ENCODE peak calls at places on chromosome 22, in ten cellular contexts. One of them, this sample, is unnamed. For H3K4me1 and H3K27me3, the result is how much of the 10 kb centered on the place peaks cover.

GRCh38 chr22:44550666-44551491 is 52.8 kb upstream of the RTL6 start:
- DNase-seq in neural progenitor cell: no peak
- DNase-seq in psoas muscle: peak
- DNase-seq in fibroblast of lung: peak
- DNase-seq in neuronal stem cell: no peak
- DNase-seq in aorta: no peak
- DNase-seq in GM23248: peak
- DNase-seq in lower lobe of right lung: peak
- DNase-seq in pancreas: no peak
- DNase-seq in spleen: no peak
- DNase-seq in this sample: peak

GRCh38 chr22:45231293-45231692 is 9.4 kb downstream of the KIAA0930 start:
- DNase-seq in neural progenitor cell: no peak
- DNase-seq in psoas muscle: no peak
- DNase-seq in fibroblast of lung: no peak
- DNase-seq in neuronal stem cell: no peak
- DNase-seq in aorta: no peak
- DNase-seq in GM23248: no peak
- DNase-seq in lower lobe of right lung: no peak
- DNase-seq in pancreas: no peak
- DNase-seq in spleen: no peak
- DNase-seq in this sample: no peak

GRCh38 chr22:19815093-19815822 is 39.4 kb downstream of the GNB1L start:
- DNase-seq in neural progenitor cell: no peak
- DNase-seq in psoas muscle: no peak
- DNase-seq in fibroblast of lung: no peak
- DNase-seq in neuronal stem cell: no peak
- DNase-seq in aorta: no peak
- DNase-seq in GM23248: peak
- DNase-seq in lower lobe of right lung: no peak
- DNase-seq in pancreas: no peak
- DNase-seq in spleen: no peak
- DNase-seq in this sample: no peak

GRCh38 chr22:44243761-44244160 is 63.0 kb downstream of the PARVG start:
- DNase-seq in neural progenitor cell: no peak
- DNase-seq in psoas muscle: no peak
- DNase-seq in fibroblast of lung: no peak
- DNase-seq in neuronal stem cell: no peak
- DNase-seq in aorta: no peak
- DNase-seq in GM23248: no peak
- DNase-seq in lower lobe of right lung: no peak
- DNase-seq in pancreas: no peak
- DNase-seq in spleen: no peak
- DNase-seq in this sample: no peak

GRCh38 chr22:49233507-49234100 is 594.1 kb downstream of the BRD1 start:
- DNase-seq in neural progenitor cell: no peak
- DNase-seq in psoas muscle: no peak
- DNase-seq in fibroblast of lung: no peak
- DNase-seq in neuronal stem cell: no peak
- DNase-seq in aorta: no peak
- DNase-seq in GM23248: no peak
- DNase-seq in lower lobe of right lung: no peak
- DNase-seq in pancreas: no peak
- DNase-seq in spleen: no peak
- DNase-seq in this sample: no peak

GRCh38 chr22:19635644-19636043 is 78.7 kb upstream of the SEPTIN5 start:
- DNase-seq in neural progenitor cell: no peak
- DNase-seq in psoas muscle: no peak
- DNase-seq in fibroblast of lung: no peak
- DNase-seq in neuronal stem cell: no peak
- DNase-seq in aorta: no peak
- DNase-seq in GM23248: no peak
- DNase-seq in lower lobe of right lung: no peak
- DNase-seq in pancreas: no peak
- DNase-seq in spleen: no peak
- DNase-seq in this sample: no peak

GRCh38 chr22:41204992-41205900 is at the start of gene L3MBTL2:
- DNase-seq in neural progenitor cell: peak
- DNase-seq in psoas muscle: peak
- DNase-seq in fibroblast of lung: peak
- DNase-seq in neuronal stem cell: peak
- DNase-seq in aorta: peak
- DNase-seq in GM23248: peak
- DNase-seq in lower lobe of right lung: peak
- DNase-seq in pancreas: peak
- DNase-seq in spleen: peak
- DNase-seq in this sample: peak

GRCh38 chr22:33875316-33875715 is 45.0 kb downstream of the LARGE1 start:
- DNase-seq in neural progenitor cell: no peak
- DNase-seq in psoas muscle: peak
- DNase-seq in fibroblast of lung: no peak
- DNase-seq in neuronal stem cell: no peak
- DNase-seq in aorta: no peak
- DNase-seq in GM23248: no peak
- DNase-seq in lower lobe of right lung: no peak
- DNase-seq in pancreas: no peak
- DNase-seq in spleen: peak
- DNase-seq in this sample: no peak

GRCh38 chr22:25399649-25400151 is 164.8 kb upstream of the GRK3 start:
- DNase-seq in neural progenitor cell: no peak
- DNase-seq in psoas muscle: no peak
- DNase-seq in fibroblast of lung: no peak
- DNase-seq in neuronal stem cell: no peak
- DNase-seq in aorta: peak
- DNase-seq in GM23248: no peak
- DNase-seq in lower lobe of right lung: no peak
- DNase-seq in pancreas: no peak
- DNase-seq in spleen: peak
- DNase-seq in this sample: no peak

GRCh38 chr22:39907605-39908097 is 6.8 kb downstream of the GRAP2 start:
- DNase-seq in neural progenitor cell: no peak
- DNase-seq in psoas muscle: no peak
- DNase-seq in fibroblast of lung: no peak
- DNase-seq in neuronal stem cell: no peak
- DNase-seq in aorta: no peak
- DNase-seq in GM23248: no peak
- DNase-seq in lower lobe of right lung: no peak
- DNase-seq in pancreas: no peak
- DNase-seq in spleen: no peak
- DNase-seq in this sample: no peak

GRCh38 chr22:23401910-23402274 is 178.2 kb downstream of the IGLL1 start:
- DNase-seq in neural progenitor cell: no peak
- DNase-seq in psoas muscle: no peak
- DNase-seq in fibroblast of lung: no peak
- DNase-seq in neuronal stem cell: no peak
- DNase-seq in aorta: peak
- DNase-seq in GM23248: no peak
- DNase-seq in lower lobe of right lung: no peak
- DNase-seq in pancreas: peak
- DNase-seq in spleen: peak
- DNase-seq in this sample: no peak

DNA sequence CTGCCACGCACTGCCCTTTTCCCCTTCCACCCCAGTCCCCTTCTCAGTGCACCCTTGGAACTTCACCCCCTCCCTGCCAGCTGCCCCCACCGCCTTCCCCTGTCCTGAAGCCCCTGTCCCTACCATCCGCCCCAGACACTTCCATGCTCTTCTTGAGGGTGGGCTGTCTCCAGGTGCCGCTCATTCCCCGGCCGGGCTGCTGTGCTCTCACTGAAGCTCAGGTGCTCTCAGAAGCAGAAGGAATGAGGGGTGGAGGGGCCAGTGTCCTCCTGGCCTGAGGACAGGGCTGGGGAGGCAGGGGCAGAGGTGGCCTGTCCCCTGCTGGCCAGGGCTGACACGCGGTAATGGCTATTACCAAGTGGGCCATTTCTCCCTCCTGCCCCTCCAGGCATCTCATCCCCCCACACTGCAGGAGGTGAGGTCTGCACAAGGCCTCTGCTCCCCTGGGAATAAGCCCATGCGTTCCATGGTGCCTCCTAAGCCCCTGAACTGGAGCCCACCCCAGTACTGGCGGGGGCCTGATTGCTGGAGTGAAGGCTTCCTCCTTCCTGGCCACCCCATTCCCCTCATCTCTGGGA is 6.6 kb upstream of the BID start:
- DNase-seq in neural progenitor cell: no peak
- DNase-seq in psoas muscle: no peak
- DNase-seq in fibroblast of lung: no peak
- DNase-seq in neuronal stem cell: no peak
- DNase-seq in aorta: no peak
- DNase-seq in GM23248: no peak
- DNase-seq in lower lobe of right lung: no peak
- DNase-seq in pancreas: no peak
- DNase-seq in spleen: no peak
- DNase-seq in this sample: peak
- H3K4me1 ChIP-seq in neural progenitor cell: under half
- H3K4me1 ChIP-seq in psoas muscle: under half
- H3K4me1 ChIP-seq in fibroblast of lung: under half
- H3K4me1 ChIP-seq in neuronal stem cell: under half
- H3K4me1 ChIP-seq in aorta: under half
- H3K4me1 ChIP-seq in GM23248: under half
- H3K4me1 ChIP-seq in lower lobe of right lung: under half
- H3K4me1 ChIP-seq in pancreas: under half
- H3K4me1 ChIP-seq in spleen: half or more
- H3K4me1 ChIP-seq in this sample: under half

GRCh38 chr22:46454233-46454909 is 83.0 kb downstream of the CELSR1 start:
- DNase-seq in neural progenitor cell: no peak
- DNase-seq in psoas muscle: no peak
- DNase-seq in fibroblast of lung: no peak
- DNase-seq in neuronal stem cell: no peak
- DNase-seq in aorta: no peak
- DNase-seq in GM23248: no peak
- DNase-seq in lower lobe of right lung: no peak
- DNase-seq in pancreas: peak
- DNase-seq in spleen: no peak
- DNase-seq in this sample: no peak
- H3K27me3 ChIP-seq in neural progenitor cell: under half
- H3K27me3 ChIP-seq in psoas muscle: half or more
- H3K27me3 ChIP-seq in fibroblast of lung: under half
- H3K27me3 ChIP-seq in neuronal stem cell: under half
- H3K27me3 ChIP-seq in aorta: under half
- H3K27me3 ChIP-seq in GM23248: under half
- H3K27me3 ChIP-seq in lower lobe of right lung: under half
- H3K27me3 ChIP-seq in pancreas: under half
- H3K27me3 ChIP-seq in spleen: half or more
- H3K27me3 ChIP-seq in this sample: under half

DNA sequence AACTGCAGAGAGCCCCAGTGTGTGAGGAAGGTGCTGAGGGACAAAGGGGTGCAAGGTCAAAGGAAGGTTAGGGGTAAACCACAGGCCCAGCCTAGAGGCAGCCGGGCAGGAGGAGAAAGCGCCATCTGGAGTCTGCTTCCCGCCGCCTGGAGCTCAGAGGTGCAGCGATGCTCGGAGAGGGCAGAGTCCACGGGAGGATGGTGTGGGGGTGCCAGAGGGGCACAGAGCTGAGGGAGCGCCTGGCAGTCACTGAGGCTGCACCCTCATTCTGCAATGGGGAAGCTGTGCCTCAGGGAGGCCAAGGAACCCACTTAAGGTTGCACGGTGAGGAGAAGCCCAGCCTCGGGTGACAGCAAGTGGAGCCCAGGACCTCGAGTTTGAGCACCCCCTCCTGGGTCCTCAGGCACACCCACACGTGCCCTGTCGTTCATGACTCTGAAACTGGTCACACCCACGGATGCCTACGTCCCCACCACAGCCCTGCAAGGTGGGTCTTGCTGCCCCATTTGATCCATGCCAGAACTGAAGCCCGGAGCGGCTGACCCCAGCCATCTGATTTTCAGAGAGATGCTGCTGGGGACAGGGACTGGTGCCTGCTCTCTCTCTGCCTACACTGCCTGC is 1.6 kb downstream of the IL2RB start:
- DNase-seq in neural progenitor cell: no peak
- DNase-seq in psoas muscle: no peak
- DNase-seq in fibroblast of lung: no peak
- DNase-seq in neuronal stem cell: no peak
- DNase-seq in aorta: no peak
- DNase-seq in GM23248: no peak
- DNase-seq in lower lobe of right lung: no peak
- DNase-seq in pancreas: peak
- DNase-seq in spleen: peak
- DNase-seq in this sample: peak
- H3K27ac ChIP-seq in neural progenitor cell: no peak
- H3K27ac ChIP-seq in psoas muscle: no peak
- H3K27ac ChIP-seq in fibroblast of lung: no peak
- H3K27ac ChIP-seq in neuronal stem cell: no peak
- H3K27ac ChIP-seq in aorta: no peak
- H3K27ac ChIP-seq in GM23248: no peak
- H3K27ac ChIP-seq in lower lobe of right lung: no peak
- H3K27ac ChIP-seq in pancreas: no peak
- H3K27ac ChIP-seq in spleen: peak
- H3K27ac ChIP-seq in this sample: no peak

GRCh38 chr22:50726643-50727340 is 11.2 kb upstream of the ACR start:
- DNase-seq in neural progenitor cell: no peak
- DNase-seq in psoas muscle: no peak
- DNase-seq in fibroblast of lung: no peak
- DNase-seq in neuronal stem cell: no peak
- DNase-seq in aorta: peak
- DNase-seq in GM23248: no peak
- DNase-seq in lower lobe of right lung: peak
- DNase-seq in pancreas: no peak
- DNase-seq in spleen: peak
- DNase-seq in this sample: no peak

GRCh38 chr22:50723991-50724390 is 14.0 kb upstream of the ACR start:
- DNase-seq in neural progenitor cell: no peak
- DNase-seq in psoas muscle: no peak
- DNase-seq in fibroblast of lung: no peak
- DNase-seq in neuronal stem cell: no peak
- DNase-seq in aorta: no peak
- DNase-seq in GM23248: no peak
- DNase-seq in lower lobe of right lung: no peak
- DNase-seq in pancreas: no peak
- DNase-seq in spleen: no peak
- DNase-seq in this sample: no peak

GRCh38 chr22:50725597-50725996 is 12.4 kb upstream of the ACR start:
- DNase-seq in neural progenitor cell: no peak
- DNase-seq in psoas muscle: no peak
- DNase-seq in fibroblast of lung: no peak
- DNase-seq in neuronal stem cell: no peak
- DNase-seq in aorta: no peak
- DNase-seq in GM23248: no peak
- DNase-seq in lower lobe of right lung: no peak
- DNase-seq in pancreas: no peak
- DNase-seq in spleen: no peak
- DNase-seq in this sample: no peak

GRCh38 chr22:50722716-50723428 is 15.1 kb upstream of the ACR start:
- DNase-seq in neural progenitor cell: no peak
- DNase-seq in psoas muscle: no peak
- DNase-seq in fibroblast of lung: no peak
- DNase-seq in neuronal stem cell: no peak
- DNase-seq in aorta: no peak
- DNase-seq in GM23248: no peak
- DNase-seq in lower lobe of right lung: no peak
- DNase-seq in pancreas: peak
- DNase-seq in spleen: no peak
- DNase-seq in this sample: peak

DNA sequence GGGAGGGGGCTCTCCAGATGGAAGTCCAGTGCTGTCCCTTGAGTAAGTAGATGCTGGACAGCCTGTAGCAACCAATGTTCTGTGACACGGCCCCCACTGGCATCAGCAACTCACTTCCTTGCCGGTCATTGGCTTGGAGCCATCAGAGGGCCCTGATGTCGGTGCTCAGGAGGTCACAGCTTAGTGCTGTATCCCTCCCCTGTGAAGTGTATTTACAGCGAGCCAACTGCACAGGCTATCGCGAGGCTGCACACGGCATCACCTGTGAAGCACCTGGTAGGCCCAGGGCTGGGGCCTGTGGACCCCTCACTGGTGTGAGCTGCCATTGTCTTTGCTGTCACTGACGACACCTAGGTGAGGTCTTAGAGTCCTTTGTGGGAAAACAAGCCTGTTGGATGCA is 13.4 kb upstream of the ACR start:
- DNase-seq in neural progenitor cell: no peak
- DNase-seq in psoas muscle: no peak
- DNase-seq in fibroblast of lung: no peak
- DNase-seq in neuronal stem cell: no peak
- DNase-seq in aorta: no peak
- DNase-seq in GM23248: no peak
- DNase-seq in lower lobe of right lung: no peak
- DNase-seq in pancreas: no peak
- DNase-seq in spleen: no peak
- DNase-seq in this sample: peak
- H3K4me1 ChIP-seq in neural progenitor cell: under half
- H3K4me1 ChIP-seq in psoas muscle: under half
- H3K4me1 ChIP-seq in fibroblast of lung: under half
- H3K4me1 ChIP-seq in neuronal stem cell: under half
- H3K4me1 ChIP-seq in aorta: under half
- H3K4me1 ChIP-seq in GM23248: under half
- H3K4me1 ChIP-seq in lower lobe of right lung: under half
- H3K4me1 ChIP-seq in pancreas: under half
- H3K4me1 ChIP-seq in spleen: under half
- H3K4me1 ChIP-seq in this sample: under half

This sample was measured in right cardiac atrium.